ENCODE peak calls at places on chromosomes 13 and 19, in four cellular contexts. One of them, this sample, is unnamed.

GRCh38 chr13:47039106-47039505 is 142.3 kb upstream of the HTR2A start:
- DNase-seq in testis: no peak
- DNase-seq in stimulated activated CD4-positive, alpha-beta T cell treated with anti-CD3 and anti-CD28 coated beads, Interleukin-4, amount 100 ng/mL, for 1 hour: no peak
- DNase-seq in T-helper 2 cell: no peak
- DNase-seq in this sample: peak

GRCh38 chr13:40170091-40170490 is 496.4 kb downstream of the FOXO1 start:
- DNase-seq in testis: no peak
- DNase-seq in stimulated activated CD4-positive, alpha-beta T cell treated with anti-CD3 and anti-CD28 coated beads, Interleukin-4, amount 100 ng/mL, for 1 hour: no peak
- DNase-seq in T-helper 2 cell: no peak
- DNase-seq in this sample: no peak

GRCh38 chr13:27857271-27857670 is 62.5 kb upstream of the PDX1 start:
- DNase-seq in testis: no peak
- DNase-seq in stimulated activated CD4-positive, alpha-beta T cell treated with anti-CD3 and anti-CD28 coated beads, Interleukin-4, amount 100 ng/mL, for 1 hour: no peak
- DNase-seq in T-helper 2 cell: no peak
- DNase-seq in this sample: no peak

GRCh38 chr13:40508112-40508511 is 158.3 kb downstream of the FOXO1 start:
- DNase-seq in testis: no peak
- DNase-seq in stimulated activated CD4-positive, alpha-beta T cell treated with anti-CD3 and anti-CD28 coated beads, Interleukin-4, amount 100 ng/mL, for 1 hour: no peak
- DNase-seq in T-helper 2 cell: no peak
- DNase-seq in this sample: peak

GRCh38 chr13:75372517-75372916 is 109.5 kb downstream of the TBC1D4 start:
- DNase-seq in testis: no peak
- DNase-seq in stimulated activated CD4-positive, alpha-beta T cell treated with anti-CD3 and anti-CD28 coated beads, Interleukin-4, amount 100 ng/mL, for 1 hour: no peak
- DNase-seq in T-helper 2 cell: no peak
- DNase-seq in this sample: no peak

GRCh38 chr19:48588670-48589399 is 17.7 kb upstream of the SPACA4 start:
- DNase-seq in testis: peak
- DNase-seq in stimulated activated CD4-positive, alpha-beta T cell treated with anti-CD3 and anti-CD28 coated beads, Interleukin-4, amount 100 ng/mL, for 1 hour: peak
- DNase-seq in T-helper 2 cell: peak
- DNase-seq in this sample: peak

GRCh38 chr13:111202745-111203144 is 87.6 kb downstream of the ARHGEF7 start:
- DNase-seq in testis: peak
- DNase-seq in stimulated activated CD4-positive, alpha-beta T cell treated with anti-CD3 and anti-CD28 coated beads, Interleukin-4, amount 100 ng/mL, for 1 hour: no peak
- DNase-seq in T-helper 2 cell: no peak
- DNase-seq in this sample: peak

GRCh38 chr13:50198508-50198907 is 183.3 kb downstream of the KCNRG start:
- DNase-seq in testis: no peak
- DNase-seq in stimulated activated CD4-positive, alpha-beta T cell treated with anti-CD3 and anti-CD28 coated beads, Interleukin-4, amount 100 ng/mL, for 1 hour: no peak
- DNase-seq in T-helper 2 cell: no peak
- DNase-seq in this sample: no peak

GRCh38 chr19:30036154-30037129 is 94.4 kb downstream of the URI1 start:
- DNase-seq in testis: no peak
- DNase-seq in stimulated activated CD4-positive, alpha-beta T cell treated with anti-CD3 and anti-CD28 coated beads, Interleukin-4, amount 100 ng/mL, for 1 hour: no peak
- DNase-seq in T-helper 2 cell: no peak
- DNase-seq in this sample: no peak

GRCh38 chr13:27712421-27712820 is 79.9 kb upstream of the GSX1 start:
- DNase-seq in testis: peak
- DNase-seq in stimulated activated CD4-positive, alpha-beta T cell treated with anti-CD3 and anti-CD28 coated beads, Interleukin-4, amount 100 ng/mL, for 1 hour: peak
- DNase-seq in T-helper 2 cell: no peak
- DNase-seq in this sample: no peak

GRCh38 chr19:48442116-48443035 is 3.4 kb upstream of the GRWD1 start:
- DNase-seq in testis: no peak
- DNase-seq in stimulated activated CD4-positive, alpha-beta T cell treated with anti-CD3 and anti-CD28 coated beads, Interleukin-4, amount 100 ng/mL, for 1 hour: no peak
- DNase-seq in T-helper 2 cell: no peak
- DNase-seq in this sample: no peak

GRCh38 chr13:76632388-76633044 is 253.7 kb downstream of the KCTD12 start:
- DNase-seq in testis: no peak
- DNase-seq in stimulated activated CD4-positive, alpha-beta T cell treated with anti-CD3 and anti-CD28 coated beads, Interleukin-4, amount 100 ng/mL, for 1 hour: no peak
- DNase-seq in T-helper 2 cell: no peak
- DNase-seq in this sample: no peak

GRCh38 chr13:75929074-75929473 is 292.9 kb downstream of the LMO7 start:
- DNase-seq in testis: no peak
- DNase-seq in stimulated activated CD4-positive, alpha-beta T cell treated with anti-CD3 and anti-CD28 coated beads, Interleukin-4, amount 100 ng/mL, for 1 hour: no peak
- DNase-seq in T-helper 2 cell: no peak
- DNase-seq in this sample: no peak

GRCh38 chr19:12792048-12792852 is 964 bp downstream of the JUNB start:
- DNase-seq in testis: peak
- DNase-seq in stimulated activated CD4-positive, alpha-beta T cell treated with anti-CD3 and anti-CD28 coated beads, Interleukin-4, amount 100 ng/mL, for 1 hour: peak
- DNase-seq in T-helper 2 cell: peak
- DNase-seq in this sample: no peak

GRCh38 chr19:44718441-44719261 is 19.7 kb downstream of the CEACAM16 start:
- DNase-seq in testis: peak
- DNase-seq in stimulated activated CD4-positive, alpha-beta T cell treated with anti-CD3 and anti-CD28 coated beads, Interleukin-4, amount 100 ng/mL, for 1 hour: no peak
- DNase-seq in T-helper 2 cell: no peak
- DNase-seq in this sample: no peak

GRCh38 chr13:48043789-48044503 is 6.4 kb downstream of the NUDT15 start:
- DNase-seq in testis: no peak
- DNase-seq in stimulated activated CD4-positive, alpha-beta T cell treated with anti-CD3 and anti-CD28 coated beads, Interleukin-4, amount 100 ng/mL, for 1 hour: no peak
- DNase-seq in T-helper 2 cell: no peak
- DNase-seq in this sample: peak

GRCh38 chr13:94248454-94249233 is 230.8 kb downstream of the DCT start:
- DNase-seq in testis: no peak
- DNase-seq in stimulated activated CD4-positive, alpha-beta T cell treated with anti-CD3 and anti-CD28 coated beads, Interleukin-4, amount 100 ng/mL, for 1 hour: no peak
- DNase-seq in T-helper 2 cell: no peak
- DNase-seq in this sample: no peak

GRCh38 chr13:37709318-37709717 is 110.8 kb upstream of the POSTN start:
- DNase-seq in testis: no peak
- DNase-seq in stimulated activated CD4-positive, alpha-beta T cell treated with anti-CD3 and anti-CD28 coated beads, Interleukin-4, amount 100 ng/mL, for 1 hour: no peak
- DNase-seq in T-helper 2 cell: no peak
- DNase-seq in this sample: no peak

GRCh38 chr13:78404961-78405360 is 198.4 kb downstream of the POU4F1 start:
- DNase-seq in testis: no peak
- DNase-seq in stimulated activated CD4-positive, alpha-beta T cell treated with anti-CD3 and anti-CD28 coated beads, Interleukin-4, amount 100 ng/mL, for 1 hour: no peak
- DNase-seq in T-helper 2 cell: no peak
- DNase-seq in this sample: no peak

GRCh38 chr19:42140125-42140754 is 8.0 kb upstream of the POU2F2 start:
- DNase-seq in testis: peak
- DNase-seq in stimulated activated CD4-positive, alpha-beta T cell treated with anti-CD3 and anti-CD28 coated beads, Interleukin-4, amount 100 ng/mL, for 1 hour: no peak
- DNase-seq in T-helper 2 cell: no peak
- DNase-seq in this sample: peak

GRCh38 chr13:50344717-50345116 is 329.5 kb downstream of the KCNRG start:
- DNase-seq in testis: no peak
- DNase-seq in stimulated activated CD4-positive, alpha-beta T cell treated with anti-CD3 and anti-CD28 coated beads, Interleukin-4, amount 100 ng/mL, for 1 hour: no peak
- DNase-seq in T-helper 2 cell: no peak
- DNase-seq in this sample: no peak

GRCh38 chr13:20231839-20232555 is at the start of gene GJB6:
- DNase-seq in testis: no peak
- DNase-seq in stimulated activated CD4-positive, alpha-beta T cell treated with anti-CD3 and anti-CD28 coated beads, Interleukin-4, amount 100 ng/mL, for 1 hour: peak
- DNase-seq in T-helper 2 cell: no peak
- DNase-seq in this sample: no peak

GRCh38 chr19:35174226-35174625 is 19.7 kb downstream of the FXYD5 start:
- DNase-seq in testis: no peak
- DNase-seq in stimulated activated CD4-positive, alpha-beta T cell treated with anti-CD3 and anti-CD28 coated beads, Interleukin-4, amount 100 ng/mL, for 1 hour: no peak
- DNase-seq in T-helper 2 cell: no peak
- DNase-seq in this sample: no peak

GRCh38 chr13:39415403-39415802 is 187.6 kb downstream of the LHFPL6 start:
- DNase-seq in testis: peak
- DNase-seq in stimulated activated CD4-positive, alpha-beta T cell treated with anti-CD3 and anti-CD28 coated beads, Interleukin-4, amount 100 ng/mL, for 1 hour: no peak
- DNase-seq in T-helper 2 cell: no peak
- DNase-seq in this sample: no peak

GRCh38 chr13:68439821-68440220 is 1209.7 kb upstream of the PCDH9 start:
- DNase-seq in testis: no peak
- DNase-seq in stimulated activated CD4-positive, alpha-beta T cell treated with anti-CD3 and anti-CD28 coated beads, Interleukin-4, amount 100 ng/mL, for 1 hour: no peak
- DNase-seq in T-helper 2 cell: no peak
- DNase-seq in this sample: peak

GRCh38 chr13:44207476-44207875 is 166.1 kb upstream of the SERP2 start:
- DNase-seq in testis: no peak
- DNase-seq in stimulated activated CD4-positive, alpha-beta T cell treated with anti-CD3 and anti-CD28 coated beads, Interleukin-4, amount 100 ng/mL, for 1 hour: no peak
- DNase-seq in T-helper 2 cell: no peak
- DNase-seq in this sample: no peak

GRCh38 chr13:36193151-36193855 is 21.1 kb downstream of the SOHLH2 start:
- DNase-seq in testis: no peak
- DNase-seq in stimulated activated CD4-positive, alpha-beta T cell treated with anti-CD3 and anti-CD28 coated beads, Interleukin-4, amount 100 ng/mL, for 1 hour: no peak
- DNase-seq in T-helper 2 cell: no peak
- DNase-seq in this sample: peak

This sample was measured in astrocyte of the cerebellum.